ENCODE peak calls at places on chromosomes 12 and 14, in five cellular contexts. Z is HepG2, A is H1, R is K562, C is GM12878. V is an unnamed sample. For H3K4me1, the result is how much of the 10 kb centered on the place peaks cover.

GRCh38 chr12:30963709-30964564 is 37.4 kb downstream of the TSPAN11 start:
- DNase-seq in Z (no peak), A (no peak), R (no peak), C (no peak), V (no peak)

GRCh38 chr14:59130472-59130871 is 58.0 kb upstream of the DAAM1 start:
- DNase-seq in Z (no peak), A (no peak), R (no peak), C (no peak), V (no peak)

GRCh38 chr12:116339800-116340371 is 62.4 kb upstream of the MED13L start:
- DNase-seq in Z (no peak), A (no peak), R (no peak), C (no peak), V (no peak)

GRCh38 chr12:28787151-28787550 is 361.9 kb upstream of the FAR2 start:
- DNase-seq in Z (no peak), A (no peak), R (no peak), C (no peak), V (no peak)

GRCh38 chr12:4151362-4152121 is 122.0 kb upstream of the CCND2 start:
- DNase-seq in Z (no peak), A (no peak), R (no peak), C (no peak), V (no peak)

GRCh38 chr14:37901978-37902377 is 305.7 kb upstream of the SSTR1 start:
- DNase-seq in Z (no peak), A (no peak), R (no peak), C (no peak), V (no peak)

GRCh38 chr14:23174266-23174665 is 9.2 kb downstream of the SLC7A8 start:
- DNase-seq in Z (no peak), A (no peak), R (no peak), C (no peak), V (no peak)

GRCh38 chr14:73764881-73765280 is 50.7 kb upstream of the PNMA1 start:
- DNase-seq in Z (no peak), A (no peak), R (no peak), C (no peak), V (no peak)

GRCh38 chr12:55723516-55724225 is 3.5 kb downstream of the RDH5 start:
- DNase-seq in Z (no peak), A (no peak), R (no peak), C (no peak), V (no peak)

GRCh38 chr14:101215936-101216335 is 312.4 kb upstream of the RTL1 start:
- DNase-seq in Z (no peak), A (no peak), R (no peak), C (no peak), V (no peak)

GRCh38 chr12:19177754-19178153 is 48.2 kb downstream of the PLEKHA5 start:
- DNase-seq in Z (no peak), A (no peak), R (no peak), C (no peak), V (no peak)

GRCh38 chr14:49892301-49892635 is 614 bp upstream of the ARF6 start:
- DNase-seq in Z (peak), A (no peak), R (no peak), C (peak), V (peak)

GRCh38 chr14:105499256-105500035 is 8.4 kb downstream of the TEDC1 start:
- DNase-seq in Z (peak), A (no peak), R (no peak), C (no peak), V (peak)

GRCh38 chr12:3047961-3048360 is 29.2 kb upstream of the TSPAN9 start:
- DNase-seq in Z (no peak), A (no peak), R (peak), C (no peak), V (no peak)

GRCh38 chr14:20631023-20631820 is 10.3 kb downstream of the OR6S1 start:
- DNase-seq in Z (peak), A (no peak), R (peak), C (no peak), V (no peak)
- TF ChIP-seq USF2 in Z (no peak), A (no peak), R (no peak), C (no peak), V (no peak)

GRCh38 chr12:20701106-20701505 is 6.0 kb downstream of the SLCO1C1 start:
- DNase-seq in Z (no peak), A (no peak), R (no peak), C (no peak), V (no peak)

GRCh38 chr12:20696181-20696580 is 1.0 kb downstream of the SLCO1C1 start:
- DNase-seq in Z (no peak), A (no peak), R (no peak), C (no peak), V (no peak)

DNA sequence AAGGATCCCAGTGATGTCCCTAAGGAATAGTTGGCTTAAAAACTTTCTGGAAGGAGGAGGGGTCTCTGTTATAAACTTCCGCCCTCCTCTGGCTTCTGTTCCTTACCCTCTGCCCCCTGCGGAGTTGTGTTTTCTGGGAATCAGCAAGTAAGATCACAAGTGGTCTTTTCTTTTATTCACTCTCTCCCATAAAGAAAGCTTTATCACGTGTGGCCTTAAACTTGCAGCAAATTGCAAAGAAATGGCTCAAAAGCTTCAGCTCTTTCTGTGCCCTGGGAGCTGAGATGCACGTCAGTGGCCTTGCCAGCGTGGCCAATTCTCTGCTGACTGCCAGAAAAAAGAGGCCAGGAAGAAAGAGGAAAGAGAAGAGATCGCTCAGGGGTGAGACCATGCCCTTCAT is at the start of gene SLCO1C1:
- DNase-seq in Z (no peak), A (no peak), R (no peak), C (no peak), V (no peak)
- TF ChIP-seq GABPA in Z (no peak), A (no peak), R (no peak), C (no peak), V (no peak)

DNA sequence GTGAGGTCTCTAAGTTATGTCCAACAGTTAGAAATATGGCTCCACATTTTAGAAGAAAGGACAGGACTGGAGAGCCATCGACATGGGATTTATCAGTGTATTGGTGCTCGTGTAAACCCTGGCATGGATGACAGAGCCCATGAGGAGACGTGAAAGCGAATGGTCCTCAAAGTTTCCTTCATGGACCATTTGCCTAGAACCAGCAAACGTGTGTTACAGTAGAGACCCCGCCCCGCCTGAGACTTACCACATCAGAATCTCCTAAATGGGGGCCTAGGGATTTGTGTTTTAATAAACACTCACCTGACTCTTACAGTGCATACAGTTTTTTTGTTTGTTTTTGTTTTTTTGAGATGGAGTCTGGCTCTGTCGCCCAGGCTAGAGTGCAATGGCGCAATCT is 12.2 kb downstream of the EVL start:
- DNase-seq in Z (no peak), A (no peak), R (no peak), C (no peak), V (no peak)
- H3K4me1 ChIP-seq in Z (under half), A (under half), R (under half), C (half or more), V (under half)

GRCh38 chr14:90472632-90473031 is 75.8 kb downstream of the CALM1 start:
- DNase-seq in Z (no peak), A (no peak), R (no peak), C (no peak), V (no peak)

GRCh38 chr14:90464481-90464880 is 67.7 kb downstream of the CALM1 start:
- DNase-seq in Z (no peak), A (no peak), R (no peak), C (no peak), V (no peak)

DNA sequence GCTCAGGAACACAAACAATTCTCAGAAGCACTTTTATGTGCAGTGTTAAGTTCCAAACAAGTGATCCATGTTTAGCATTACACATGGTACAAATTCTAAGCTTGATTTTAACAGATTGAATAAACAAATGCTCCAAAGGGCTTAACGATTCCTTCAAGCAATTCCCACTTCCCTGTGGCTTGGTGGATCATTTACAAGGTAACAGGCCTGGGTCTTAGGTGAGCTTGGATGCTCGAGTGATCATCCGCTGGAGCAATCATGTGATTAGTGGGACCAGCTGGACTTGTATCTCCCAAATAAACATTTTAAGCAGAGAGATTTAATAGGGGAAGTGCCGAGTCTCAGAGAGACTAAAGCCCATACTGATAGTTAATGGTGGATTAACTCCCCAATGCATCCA is 70.7 kb downstream of the CALM1 start:
- DNase-seq in Z (no peak), A (no peak), R (no peak), C (no peak), V (no peak)
- TF ChIP-seq USF2 in Z (no peak), A (no peak), R (no peak), C (no peak), V (no peak)

GRCh38 chr14:93014038-93015023 is 91.4 kb downstream of the CHGA start:
- DNase-seq in Z (no peak), A (no peak), R (no peak), C (no peak), V (no peak)
- TF ChIP-seq GABPA in Z (no peak), A (no peak), R (no peak), C (no peak), V (no peak)

GRCh38 chr12:47705571-47706425 is at the start of gene RPAP3:
- DNase-seq in Z (peak), A (peak), R (peak), C (peak), V (peak)
- H3K4me1 ChIP-seq in Z (under half), A (under half), R (under half), C (under half), V (under half)

GRCh38 chr14:99733551-99734405 is 49.7 kb downstream of the CYP46A1 start:
- DNase-seq in Z (no peak), A (no peak), R (no peak), C (no peak), V (no peak)
- TF ChIP-seq USF2 in Z (no peak), A (no peak), R (no peak), C (no peak), V (no peak)

V was measured in SK-N-SH.